ENCODE peak calls at places on chromosomes 6 and 20, in nine cellular contexts. One of them, this sample, is unnamed.

GRCh38 chr6:14861491-14861943 is 384.4 kb upstream of the JARID2 start:
- DNase-seq in SJSA1: no peak
- DNase-seq in B cell: no peak
- DNase-seq in right cardiac atrium: no peak
- DNase-seq in NCI-H2171 treated with DMSO at 0.1 percent for 48 hours: no peak
- DNase-seq in SJCRH30: no peak
- DNase-seq in T-cell: no peak
- DNase-seq in amniotic epithelial cell: no peak
- DNase-seq in heart left ventricle: no peak
- DNase-seq in this sample: no peak

GRCh38 chr6:98779618-98780017 is 54.8 kb upstream of the POU3F2 start:
- DNase-seq in SJCRH30: no peak
- DNase-seq in heart left ventricle: no peak
- DNase-seq in right cardiac atrium: no peak
- DNase-seq in amniotic epithelial cell: no peak
- DNase-seq in NCI-H2171 treated with DMSO at 0.1 percent for 48 hours: no peak
- DNase-seq in T-cell: no peak
- DNase-seq in SJSA1: no peak
- DNase-seq in B cell: no peak
- DNase-seq in this sample: no peak

GRCh38 chr6:170234419-170234818 is 56.5 kb downstream of the DLL1 start:
- DNase-seq in amniotic epithelial cell: no peak
- DNase-seq in heart left ventricle: no peak
- DNase-seq in B cell: no peak
- DNase-seq in right cardiac atrium: no peak
- DNase-seq in SJCRH30: no peak
- DNase-seq in SJSA1: no peak
- DNase-seq in T-cell: no peak
- DNase-seq in NCI-H2171 treated with DMSO at 0.1 percent for 48 hours: no peak
- DNase-seq in this sample: no peak

GRCh38 chr20:60250251-60250650 is 292.0 kb downstream of the CDH26 start:
- DNase-seq in heart left ventricle: no peak
- DNase-seq in SJSA1: no peak
- DNase-seq in NCI-H2171 treated with DMSO at 0.1 percent for 48 hours: no peak
- DNase-seq in SJCRH30: no peak
- DNase-seq in B cell: no peak
- DNase-seq in amniotic epithelial cell: no peak
- DNase-seq in T-cell: no peak
- DNase-seq in right cardiac atrium: no peak
- DNase-seq in this sample: no peak

GRCh38 chr20:44728835-44729342 is 13.7 kb downstream of the CCN5 start:
- DNase-seq in B cell: no peak
- DNase-seq in right cardiac atrium: peak
- DNase-seq in NCI-H2171 treated with DMSO at 0.1 percent for 48 hours: peak
- DNase-seq in heart left ventricle: peak
- DNase-seq in SJSA1: peak
- DNase-seq in SJCRH30: peak
- DNase-seq in T-cell: no peak
- DNase-seq in amniotic epithelial cell: peak
- DNase-seq in this sample: peak

GRCh38 chr6:124927806-124928205 is 34.4 kb upstream of the RNF217 start:
- DNase-seq in SJCRH30: peak
- DNase-seq in T-cell: no peak
- DNase-seq in B cell: no peak
- DNase-seq in NCI-H2171 treated with DMSO at 0.1 percent for 48 hours: no peak
- DNase-seq in SJSA1: peak
- DNase-seq in heart left ventricle: no peak
- DNase-seq in amniotic epithelial cell: no peak
- DNase-seq in right cardiac atrium: no peak
- DNase-seq in this sample: no peak

GRCh38 chr20:33897313-33897912 is 86.3 kb downstream of the CHMP4B start:
- DNase-seq in SJCRH30: no peak
- DNase-seq in B cell: no peak
- DNase-seq in SJSA1: no peak
- DNase-seq in amniotic epithelial cell: peak
- DNase-seq in NCI-H2171 treated with DMSO at 0.1 percent for 48 hours: no peak
- DNase-seq in T-cell: no peak
- DNase-seq in right cardiac atrium: no peak
- DNase-seq in heart left ventricle: no peak
- DNase-seq in this sample: no peak

GRCh38 chr6:165376100-165376499 is 66.7 kb upstream of the C6orf118 start:
- DNase-seq in B cell: no peak
- DNase-seq in T-cell: no peak
- DNase-seq in heart left ventricle: no peak
- DNase-seq in SJCRH30: no peak
- DNase-seq in right cardiac atrium: no peak
- DNase-seq in SJSA1: no peak
- DNase-seq in amniotic epithelial cell: no peak
- DNase-seq in NCI-H2171 treated with DMSO at 0.1 percent for 48 hours: no peak
- DNase-seq in this sample: no peak

GRCh38 chr6:107121964-107122495 is 6.7 kb upstream of the BEND3 start:
- DNase-seq in right cardiac atrium: no peak
- DNase-seq in NCI-H2171 treated with DMSO at 0.1 percent for 48 hours: no peak
- DNase-seq in heart left ventricle: no peak
- DNase-seq in amniotic epithelial cell: no peak
- DNase-seq in SJCRH30: no peak
- DNase-seq in SJSA1: no peak
- DNase-seq in T-cell: no peak
- DNase-seq in B cell: no peak
- DNase-seq in this sample: no peak

GRCh38 chr6:56244528-56245253 is 2.7 kb downstream of the COL21A1 start:
- DNase-seq in heart left ventricle: no peak
- DNase-seq in T-cell: no peak
- DNase-seq in amniotic epithelial cell: no peak
- DNase-seq in NCI-H2171 treated with DMSO at 0.1 percent for 48 hours: no peak
- DNase-seq in right cardiac atrium: no peak
- DNase-seq in B cell: no peak
- DNase-seq in SJSA1: no peak
- DNase-seq in SJCRH30: no peak
- DNase-seq in this sample: no peak

GRCh38 chr20:19976595-19977372 is 40.4 kb upstream of the NAA20 start:
- DNase-seq in SJSA1: peak
- DNase-seq in amniotic epithelial cell: peak
- DNase-seq in SJCRH30: peak
- DNase-seq in NCI-H2171 treated with DMSO at 0.1 percent for 48 hours: no peak
- DNase-seq in heart left ventricle: peak
- DNase-seq in T-cell: no peak
- DNase-seq in right cardiac atrium: peak
- DNase-seq in B cell: no peak
- DNase-seq in this sample: no peak

GRCh38 chr6:26233608-26234420 is 131.2 kb upstream of the BTN3A2 start:
- DNase-seq in SJSA1: peak
- DNase-seq in B cell: peak
- DNase-seq in heart left ventricle: peak
- DNase-seq in NCI-H2171 treated with DMSO at 0.1 percent for 48 hours: no peak
- DNase-seq in SJCRH30: no peak
- DNase-seq in amniotic epithelial cell: peak
- DNase-seq in T-cell: peak
- DNase-seq in right cardiac atrium: peak
- DNase-seq in this sample: no peak

GRCh38 chr20:46220808-46221207 is 87.5 kb downstream of the CDH22 start:
- DNase-seq in T-cell: no peak
- DNase-seq in B cell: no peak
- DNase-seq in SJSA1: no peak
- DNase-seq in NCI-H2171 treated with DMSO at 0.1 percent for 48 hours: peak
- DNase-seq in heart left ventricle: no peak
- DNase-seq in amniotic epithelial cell: no peak
- DNase-seq in right cardiac atrium: peak
- DNase-seq in SJCRH30: peak
- DNase-seq in this sample: peak

GRCh38 chr20:45452238-45452637 is 17.3 kb upstream of the WFDC2 start:
- DNase-seq in right cardiac atrium: no peak
- DNase-seq in amniotic epithelial cell: no peak
- DNase-seq in SJCRH30: no peak
- DNase-seq in B cell: peak
- DNase-seq in T-cell: no peak
- DNase-seq in SJSA1: no peak
- DNase-seq in heart left ventricle: no peak
- DNase-seq in NCI-H2171 treated with DMSO at 0.1 percent for 48 hours: no peak
- DNase-seq in this sample: no peak

GRCh38 chr6:118186676-118187567 is 279.9 kb downstream of the SLC35F1 start:
- DNase-seq in T-cell: no peak
- DNase-seq in NCI-H2171 treated with DMSO at 0.1 percent for 48 hours: no peak
- DNase-seq in right cardiac atrium: no peak
- DNase-seq in SJSA1: no peak
- DNase-seq in heart left ventricle: no peak
- DNase-seq in amniotic epithelial cell: peak
- DNase-seq in SJCRH30: no peak
- DNase-seq in B cell: no peak
- DNase-seq in this sample: no peak

GRCh38 chr6:79127660-79128059 is 49.6 kb upstream of the PHIP start:
- DNase-seq in SJSA1: no peak
- DNase-seq in SJCRH30: peak
- DNase-seq in amniotic epithelial cell: no peak
- DNase-seq in T-cell: no peak
- DNase-seq in right cardiac atrium: peak
- DNase-seq in heart left ventricle: no peak
- DNase-seq in NCI-H2171 treated with DMSO at 0.1 percent for 48 hours: no peak
- DNase-seq in B cell: no peak
- DNase-seq in this sample: no peak

GRCh38 chr20:43911066-43911465 is 3.6 kb upstream of the TOX2 start:
- DNase-seq in SJCRH30: no peak
- DNase-seq in NCI-H2171 treated with DMSO at 0.1 percent for 48 hours: no peak
- DNase-seq in right cardiac atrium: no peak
- DNase-seq in SJSA1: peak
- DNase-seq in B cell: no peak
- DNase-seq in T-cell: no peak
- DNase-seq in amniotic epithelial cell: peak
- DNase-seq in heart left ventricle: no peak
- DNase-seq in this sample: no peak